ENCODE peak calls at places on chromosome 22, in ten cellular contexts. G is cardiac fibroblast, Y is fibroblast of the aortic adventitia, E is brain microvascular endothelial cell, T is GM06990, A is RWPE2, M is Caco-2, O is Peyer's patch, P is astrocyte, H is astrocyte of the spinal cord. S is an unnamed sample.

GRCh38 chr22:39979458-39979857 is 15.3 kb upstream of the FAM83F start:
- DNase-seq in O (no peak), G (no peak), T (no peak), H (no peak), P (no peak), M (no peak), Y (no peak), E (no peak), A (no peak), S (no peak)

GRCh38 chr22:38086942-38087341 is 3.0 kb upstream of the SLC16A8 start:
- DNase-seq in T (no peak), A (no peak), E (no peak), M (no peak), H (no peak), O (no peak), G (no peak), Y (no peak), P (no peak), S (no peak)

GRCh38 chr22:38444783-38445182 is 10.2 kb downstream of the KCNJ4 start:
- DNase-seq in O (no peak), E (no peak), Y (no peak), H (no peak), P (no peak), T (no peak), A (no peak), M (no peak), G (no peak), S (no peak)

GRCh38 chr22:49037701-49038245 is 789.9 kb downstream of the BRD1 start:
- DNase-seq in T (no peak), Y (no peak), A (peak), P (no peak), M (no peak), E (no peak), H (no peak), O (no peak), G (no peak), S (no peak)

GRCh38 chr22:28297504-28297903 is 378.4 kb upstream of the PITPNB start:
- DNase-seq in H (no peak), P (peak), O (no peak), T (peak), E (no peak), G (no peak), M (no peak), Y (no peak), A (no peak), S (no peak)

GRCh38 chr22:16970446-16970845 is 37.6 kb downstream of the GAB4 start:
- DNase-seq in Y (no peak), T (no peak), O (no peak), P (no peak), H (no peak), E (no peak), M (no peak), G (no peak), A (no peak), S (no peak)

GRCh38 chr22:42688241-42688913 is 32.3 kb downstream of the A4GALT start:
- DNase-seq in H (peak), P (peak), T (no peak), E (peak), M (peak), O (no peak), G (peak), Y (peak), A (peak), S (peak)

GRCh38 chr22:32258791-32259190 is 3.6 kb upstream of the SLC5A4 start:
- DNase-seq in E (no peak), H (no peak), O (no peak), P (no peak), M (no peak), T (no peak), A (no peak), G (no peak), Y (no peak), S (no peak)

GRCh38 chr22:27687984-27688545 is 113.5 kb downstream of the MN1 start:
- DNase-seq in P (no peak), A (no peak), H (no peak), G (peak), O (no peak), E (no peak), Y (no peak), T (no peak), M (peak), S (no peak)

GRCh38 chr22:39405346-39406085 is 5.9 kb downstream of the TAB1 start:
- DNase-seq in O (no peak), M (no peak), A (no peak), T (no peak), P (peak), G (peak), E (peak), Y (peak), H (peak), S (no peak)

GRCh38 chr22:17300926-17301325 is 68.3 kb upstream of the CECR2 start:
- DNase-seq in T (no peak), E (no peak), G (no peak), A (no peak), O (no peak), H (no peak), P (no peak), M (no peak), Y (no peak), S (no peak)

GRCh38 chr22:21881841-21882753 is 14.7 kb upstream of the MAPK1 start:
- DNase-seq in O (no peak), M (no peak), T (no peak), P (no peak), H (no peak), G (no peak), A (no peak), Y (no peak), E (no peak), S (no peak)

GRCh38 chr22:42868751-42869251 is 11.7 kb upstream of the ARFGAP3 start:
- DNase-seq in G (no peak), E (no peak), T (no peak), O (peak), P (peak), Y (peak), A (no peak), H (peak), M (no peak), S (no peak)

GRCh38 chr22:21796863-21797262 is 61.3 kb upstream of the YPEL1 start:
- DNase-seq in Y (no peak), T (no peak), H (no peak), O (no peak), P (no peak), E (no peak), A (no peak), G (no peak), M (no peak), S (no peak)

GRCh38 chr22:46107753-46108563 is 42.4 kb upstream of the PPARA start:
- DNase-seq in T (no peak), H (no peak), O (no peak), M (no peak), E (no peak), P (no peak), Y (no peak), A (no peak), G (no peak), S (no peak)

GRCh38 chr22:35473971-35474370 is 66.7 kb upstream of the RASD2 start:
- DNase-seq in Y (no peak), P (no peak), H (no peak), T (no peak), A (no peak), O (no peak), G (no peak), M (no peak), E (no peak), S (no peak)

GRCh38 chr22:44133161-44133560 is 47.6 kb upstream of the PARVG start:
- DNase-seq in O (no peak), P (peak), E (peak), Y (peak), M (no peak), G (peak), H (peak), A (no peak), T (no peak), S (no peak)

GRCh38 chr22:38733329-38734202 is 22.2 kb downstream of the SUN2 start:
- DNase-seq in M (peak), T (no peak), A (no peak), Y (peak), G (peak), H (no peak), E (no peak), O (peak), P (no peak), S (no peak)

GRCh38 chr22:37427711-37428635 is 694 bp upstream of the ELFN2 start:
- DNase-seq in O (no peak), M (no peak), P (no peak), A (no peak), Y (no peak), T (no peak), H (no peak), E (no peak), G (no peak), S (no peak)

GRCh38 chr22:25563757-25564319 is 637 bp upstream of the GRK3 start:
- DNase-seq in T (no peak), P (no peak), H (no peak), A (no peak), G (no peak), Y (no peak), M (peak), E (no peak), O (no peak), S (no peak)

GRCh38 chr22:21902296-21903087 is 35.0 kb upstream of the MAPK1 start:
- DNase-seq in T (no peak), O (no peak), E (no peak), P (no peak), Y (no peak), G (no peak), M (peak), A (no peak), H (no peak), S (no peak)

GRCh38 chr22:36443198-36443770 is 38.2 kb downstream of the TXN2 start:
- DNase-seq in Y (no peak), E (no peak), P (peak), M (no peak), G (no peak), A (no peak), H (no peak), T (no peak), O (no peak), S (no peak)

GRCh38 chr22:31272522-31273446 is 19.5 kb downstream of the PIK3IP1 start:
- DNase-seq in Y (peak), E (peak), M (peak), O (no peak), A (no peak), G (peak), T (no peak), P (no peak), H (peak), S (peak)

GRCh38 chr22:45552580-45553332 is 50.1 kb downstream of the FBLN1 start:
- DNase-seq in E (peak), G (peak), O (peak), H (peak), T (no peak), Y (peak), P (peak), M (no peak), A (no peak), S (peak)

GRCh38 chr22:22006596-22006990 is 24.0 kb upstream of the TOP3B start:
- DNase-seq in A (no peak), T (no peak), P (no peak), H (no peak), O (no peak), M (no peak), Y (no peak), G (no peak), E (no peak), S (no peak)

GRCh38 chr22:48717076-48717810 is 1110.4 kb downstream of the BRD1 start:
- DNase-seq in P (no peak), T (no peak), A (peak), G (no peak), E (no peak), M (no peak), Y (no peak), H (no peak), O (peak), S (no peak)

GRCh38 chr22:50035976-50036375 is 22.1 kb downstream of the TTLL8 start:
- DNase-seq in P (no peak), E (no peak), M (no peak), H (no peak), A (no peak), G (no peak), T (no peak), Y (no peak), O (no peak), S (no peak)

GRCh38 chr22:20905415-20906386 is 11.5 kb upstream of the CRKL start:
- DNase-seq in H (no peak), T (no peak), E (no peak), A (no peak), O (no peak), M (no peak), Y (no peak), P (no peak), G (peak), S (no peak)

GRCh38 chr22:39253427-39254070 is 8.8 kb upstream of the PDGFB start:
- DNase-seq in M (no peak), O (peak), H (peak), Y (peak), A (no peak), G (peak), T (peak), E (peak), P (peak), S (peak)

GRCh38 chr22:36328635-36329216 is 59.0 kb downstream of the MYH9 start:
- DNase-seq in A (peak), T (peak), Y (peak), P (peak), E (peak), O (no peak), H (peak), M (no peak), G (peak), S (peak)

GRCh38 chr22:23581252-23581634 is 1.2 kb upstream of the IGLL1 start:
- DNase-seq in A (no peak), H (no peak), G (no peak), M (no peak), E (no peak), P (no peak), O (no peak), T (no peak), Y (no peak), S (no peak)
- H3K4me3 ChIP-seq in A (no peak), H (no peak), G (no peak), M (no peak), E (no peak), P (no peak), O (no peak), T (no peak), Y (no peak), S (no peak)

DNA sequence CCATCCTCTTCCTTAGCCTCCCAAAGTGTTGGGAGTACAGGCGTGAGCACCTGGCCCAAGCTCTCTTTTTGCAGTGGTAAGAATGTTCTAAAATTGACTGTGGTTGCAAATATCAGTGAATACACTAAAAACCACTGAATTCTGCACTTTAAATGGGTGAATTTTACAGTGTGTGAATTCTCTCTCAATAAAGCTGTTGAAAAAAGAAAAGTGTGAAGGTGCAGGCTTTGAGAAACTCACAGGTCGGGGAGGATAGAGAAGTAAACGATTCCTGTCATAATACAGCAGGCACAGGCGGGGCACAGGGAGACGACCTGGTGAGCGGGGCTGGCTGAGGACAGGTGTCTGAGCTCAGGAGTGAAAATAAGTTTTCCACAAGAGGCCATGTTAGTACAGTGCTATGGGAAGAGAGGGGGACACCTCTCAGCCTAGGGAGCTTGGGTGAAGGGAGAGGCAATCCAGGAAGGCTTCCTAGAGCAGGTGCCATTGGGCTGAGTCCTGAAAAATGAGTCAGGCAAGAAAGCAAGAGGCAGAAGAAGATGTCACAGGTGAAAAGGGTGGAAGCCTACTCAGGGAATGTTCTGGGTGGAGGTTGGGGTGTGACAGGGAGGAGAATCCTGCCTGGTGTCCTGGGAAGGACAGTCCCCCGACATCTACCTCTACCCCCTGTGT is 26.1 kb downstream of the LIF start:
- DNase-seq in T (no peak), M (no peak), P (no peak), A (no peak), Y (no peak), E (no peak), G (no peak), H (no peak), O (no peak), S (no peak)
- TF ChIP-seq CTCF in T (no peak), M (no peak), P (no peak), A (no peak), Y (no peak), E (no peak), G (no peak), H (no peak), O (no peak), S (no peak)

GRCh38 chr22:19739911-19740449 is 16.6 kb downstream of the GP1BB start:
- DNase-seq in G (no peak), H (no peak), O (no peak), T (no peak), E (no peak), Y (no peak), P (no peak), A (no peak), M (no peak), S (no peak)

GRCh38 chr22:19737846-19738663 is 14.7 kb downstream of the GP1BB start:
- DNase-seq in T (no peak), G (no peak), P (no peak), A (no peak), M (no peak), H (no peak), O (no peak), E (no peak), Y (no peak), S (no peak)

GRCh38 chr22:19740586-19740985 is 17.2 kb downstream of the GP1BB start:
- DNase-seq in H (no peak), E (no peak), A (no peak), O (no peak), M (no peak), Y (no peak), G (no peak), T (no peak), P (no peak), S (no peak)

GRCh38 chr22:19738664-19739447 is 15.5 kb downstream of the GP1BB start:
- DNase-seq in T (no peak), H (no peak), O (no peak), A (no peak), E (no peak), Y (no peak), G (no peak), M (no peak), P (no peak), S (no peak)

DNA sequence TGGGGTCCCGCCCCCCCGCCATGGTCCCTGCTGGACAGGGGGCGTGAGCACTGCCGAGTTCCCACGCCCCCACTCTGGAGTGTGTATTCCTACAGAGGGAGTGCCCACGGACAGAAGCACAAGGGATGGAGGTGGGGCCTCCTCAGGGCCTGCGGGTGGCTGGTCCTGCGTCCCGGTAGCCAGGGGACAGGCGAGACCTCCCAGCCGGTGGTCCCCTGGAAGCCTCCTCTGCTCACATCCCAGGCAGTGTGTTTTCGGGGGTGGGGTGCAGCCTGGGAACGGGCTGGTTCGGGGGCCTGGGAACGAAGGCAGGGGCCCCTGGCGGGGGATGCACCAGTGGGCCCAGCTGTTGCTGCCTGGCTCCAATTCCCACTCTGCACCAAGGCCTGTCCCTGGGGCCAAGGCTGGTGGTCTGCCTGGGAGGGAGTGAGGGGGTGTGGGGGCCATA is 16.1 kb downstream of the GP1BB start:
- DNase-seq in H (no peak), G (no peak), E (no peak), T (no peak), A (no peak), M (no peak), Y (no peak), O (no peak), P (no peak), S (no peak)
- H3K4me3 ChIP-seq in H (no peak), G (no peak), E (no peak), T (no peak), A (no peak), M (no peak), Y (no peak), O (no peak), P (no peak), S (no peak)

DNA sequence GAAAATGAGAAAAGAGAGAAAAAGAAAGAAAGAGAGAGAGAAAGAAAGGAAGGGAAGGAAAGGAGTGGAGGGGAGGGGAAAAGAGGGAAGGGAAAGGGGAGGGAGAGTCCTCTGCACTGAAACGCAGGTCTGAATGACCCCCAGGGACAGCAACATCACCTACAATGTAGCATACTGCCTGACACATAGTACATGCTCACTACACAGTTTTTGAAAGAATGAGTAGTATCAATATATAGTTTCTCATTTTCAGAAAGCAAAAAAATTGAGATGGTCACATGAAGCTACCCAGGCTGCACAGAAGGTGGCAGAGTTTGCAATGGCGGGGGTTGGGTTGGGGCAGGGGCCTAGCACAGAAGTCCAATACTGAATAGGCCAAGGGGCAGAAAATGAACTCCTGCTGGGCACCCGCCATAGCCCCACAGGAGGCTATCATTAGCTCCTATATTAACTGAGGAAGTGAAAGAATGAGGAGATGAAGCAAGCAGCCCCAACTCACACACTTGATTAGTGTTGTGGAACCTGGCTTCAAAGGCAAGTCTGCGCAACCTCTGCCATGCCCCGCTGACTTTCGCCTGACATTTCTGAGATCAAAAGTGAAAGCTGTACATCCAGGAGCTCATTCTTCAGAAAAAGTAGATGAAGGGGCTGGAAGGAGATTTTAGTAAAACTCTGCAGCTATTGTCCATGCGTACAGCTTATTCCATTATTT is 241.2 kb upstream of the SYN3 start:
- DNase-seq in Y (no peak), M (peak), T (peak), O (no peak), G (no peak), H (no peak), A (no peak), P (no peak), E (no peak), S (no peak)
- TF ChIP-seq CTCF in Y (no peak), M (no peak), T (peak), O (no peak), G (no peak), H (no peak), A (no peak), P (no peak), E (peak), S (no peak)

S was measured in HFF-Myc.